ENCODE peak calls at places on chromosomes 5 and 9, in five cellular contexts. B, T, Q, I and E are unnamed samples.

GRCh38 chr9:137023583-137023991 is 4.5 kb downstream of the ABCA2 start:
- DNase-seq in B (no peak), I (no peak), T (no peak), Q (no peak), E (no peak)

GRCh38 chr9:86464242-86464641 is 110.0 kb upstream of the TUT7 start:
- DNase-seq in Q (no peak), B (no peak), I (no peak), T (no peak), E (no peak)

GRCh38 chr9:108052431-108053080 is 563.0 kb upstream of the KLF4 start:
- DNase-seq in I (peak; percentile 77), Q (no peak), B (no peak), T (no peak), E (no peak)

GRCh38 chr9:34185778-34186551 is 7.1 kb downstream of the UBAP1 start:
- DNase-seq in Q (no peak), B (no peak), I (no peak), T (no peak), E (no peak)

GRCh38 chr5:24364711-24365110 is 280.1 kb downstream of the CDH10 start:
- DNase-seq in T (no peak), I (no peak), Q (no peak), B (no peak), E (no peak)

GRCh38 chr9:88523056-88523455 is 11.9 kb upstream of the NXNL2 start:
- DNase-seq in T (no peak), B (no peak), Q (no peak), I (no peak), E (no peak)

GRCh38 chr5:60972225-60972624 is 27.2 kb downstream of the NDUFAF2 start:
- DNase-seq in B (no peak), T (no peak), Q (no peak), I (no peak), E (no peak)

GRCh38 chr9:116327702-116328440 is 174.3 kb downstream of the PAPPA start:
- DNase-seq in B (no peak), Q (no peak), T (no peak), I (no peak), E (no peak)

GRCh38 chr5:37844004-37844403 is 4.2 kb upstream of the GDNF start:
- DNase-seq in B (no peak), T (no peak), I (no peak), Q (no peak), E (no peak)

GRCh38 chr5:97534166-97534565 is 351.1 kb upstream of the RIOK2 start:
- DNase-seq in Q (no peak), B (no peak), I (peak; percentile 16), T (no peak), E (no peak)

GRCh38 chr5:151151793-151152192 is 5.8 kb downstream of the ANXA6 start:
- DNase-seq in B (no peak), T (no peak), I (no peak), Q (no peak), E (no peak)

GRCh38 chr9:93592389-93593021 is 16.1 kb downstream of the PHF2 start:
- DNase-seq in I (no peak), T (no peak), Q (no peak), B (no peak), E (no peak)

GRCh38 chr9:95477441-95477840 is 39.3 kb downstream of the PTCH1 start:
- DNase-seq in I (no peak), T (no peak), Q (no peak), B (no peak), E (no peak)

DNA sequence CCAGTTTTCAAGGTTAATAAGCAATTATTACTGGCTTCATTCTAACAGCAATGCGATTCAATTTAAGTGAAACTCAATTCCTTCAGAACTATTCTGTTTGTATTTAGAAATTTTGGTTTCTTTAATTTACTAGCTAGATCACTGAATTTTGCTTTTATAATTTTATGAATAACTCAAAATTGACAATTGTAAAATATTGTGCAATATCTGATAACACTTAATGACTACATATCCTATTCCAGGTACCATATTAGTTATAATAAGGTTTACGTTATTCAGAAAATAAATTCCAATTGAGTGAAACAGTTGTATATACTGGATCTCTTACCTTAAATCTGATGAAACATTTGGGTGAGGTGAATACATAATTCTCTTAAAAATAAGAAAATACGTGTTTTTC is 1348.3 kb upstream of the CDH6 start:
- DNase-seq in T (no peak), B (no peak), I (no peak), Q (no peak), E (no peak)
- H3K36me3 ChIP-seq in T (no peaks in the 10 kb centered on the region), B (no peaks in the 10 kb centered on the region), I (no peaks in the 10 kb centered on the region), Q (peaks cover 3% of the 10 kb centered on the region), E (no peaks in the 10 kb centered on the region)

GRCh38 chr9:98016137-98016680 is 33.1 kb downstream of the ANP32B start:
- DNase-seq in B (no peak), I (no peak), Q (no peak), T (no peak), E (no peak)

GRCh38 chr9:98020471-98021145 is 35.9 kb upstream of the NANS start:
- DNase-seq in I (no peak), T (no peak), B (no peak), Q (no peak), E (no peak)

GRCh38 chr9:98018347-98018746 is 35.2 kb downstream of the ANP32B start:
- DNase-seq in T (no peak), Q (no peak), B (no peak), I (no peak), E (no peak)

GRCh38 chr9:98019098-98019497 is 36.0 kb downstream of the ANP32B start:
- DNase-seq in Q (no peak), B (no peak), I (no peak), T (no peak), E (no peak)

DNA sequence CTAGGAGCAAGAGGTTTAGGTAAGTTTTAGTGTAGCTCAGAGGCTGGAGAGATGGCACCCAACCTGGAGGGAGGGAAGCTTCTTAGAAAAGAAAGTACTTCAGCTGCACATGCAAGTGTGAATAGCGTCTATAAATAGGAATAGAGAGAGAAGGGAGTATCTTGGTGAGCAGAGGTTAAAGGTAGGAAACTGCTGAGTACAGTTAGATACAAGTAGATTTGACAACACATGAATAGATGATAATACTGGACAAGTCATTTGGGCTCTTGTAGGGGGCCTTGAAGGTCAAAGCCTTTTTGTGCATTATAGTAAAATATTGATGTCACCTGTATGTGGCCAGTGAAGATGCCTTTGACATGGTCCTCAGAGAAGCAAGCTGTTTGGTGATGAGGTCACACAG is 34.2 kb downstream of the ANP32B start:
- DNase-seq in T (no peak), I (no peak), B (no peak), Q (no peak), E (no peak)
- H3K36me3 ChIP-seq in T (peaks cover 7% of the 10 kb centered on the region), I (peaks cover 80% of the 10 kb centered on the region), B (peaks cover 46% of the 10 kb centered on the region), Q (no peaks in the 10 kb centered on the region), E (peaks cover 98% of the 10 kb centered on the region)

GRCh38 chr5:141929398-141930058 is 5.9 kb downstream of the DELE1 start:
- DNase-seq in T (no peak), I (no peak), B (no peak), Q (no peak), E (no peak)

GRCh38 chr5:141933151-141933550 is 9.5 kb downstream of the DELE1 start:
- DNase-seq in B (no peak), I (no peak), T (no peak), Q (no peak), E (no peak)

GRCh38 chr5:141923443-141924313 is at the start of gene DELE1:
- DNase-seq in Q (peak; percentile 93), I (peak; percentile 83), T (peak; percentile 96), B (peak; percentile 78), E (peak; percentile 89)

GRCh38 chr5:141926434-141926833 is 2.8 kb downstream of the DELE1 start:
- DNase-seq in T (no peak), I (no peak), B (no peak), Q (no peak), E (no peak)

GRCh38 chr5:141928051-141928450 is 4.4 kb downstream of the DELE1 start:
- DNase-seq in Q (no peak), I (no peak), T (no peak), B (no peak), E (no peak)
- H3K36me3 ChIP-seq in Q (no peaks in the 10 kb centered on the region), I (peaks cover 72% of the 10 kb centered on the region), T (peaks cover 12% of the 10 kb centered on the region), B (peaks cover 66% of the 10 kb centered on the region), E (peaks cover 31% of the 10 kb centered on the region)

GRCh38 chr5:43313854-43314457 is 744 bp upstream of the HMGCS1 start:
- DNase-seq in T (no peak), I (no peak), Q (no peak), B (no peak), E (peak; percentile 7)

GRCh38 chr5:43312076-43312620 is 1.1 kb downstream of the HMGCS1 start:
- DNase-seq in B (no peak), Q (no peak), T (no peak), I (no peak), E (no peak)

GRCh38 chr5:43314724-43315123 is 1.5 kb upstream of the HMGCS1 start:
- DNase-seq in B (no peak), Q (no peak), I (no peak), T (no peak), E (no peak)

GRCh38 chr5:43312699-43313034 is 545 bp downstream of the HMGCS1 start:
- DNase-seq in B (no peak), I (no peak), T (no peak), Q (no peak), E (no peak)

GRCh38 chr5:43313035-43313853 is at the start of gene HMGCS1:
- DNase-seq in T (peak; percentile 98), B (peak; percentile 97), I (peak; percentile 95), Q (peak; percentile 98), E (peak; percentile 96)
- H3K36me3 ChIP-seq in T (no peaks in the 10 kb centered on the region), B (no peaks in the 10 kb centered on the region), I (peaks cover 20% of the 10 kb centered on the region), Q (no peaks in the 10 kb centered on the region), E (no peaks in the 10 kb centered on the region)

GRCh38 chr9:123099548-123099947 is 66.1 kb downstream of the GPR21 start:
- DNase-seq in I (no peak), Q (no peak), B (no peak), T (no peak), E (no peak)

GRCh38 chr9:123099042-123099441 is 65.6 kb downstream of the GPR21 start:
- DNase-seq in Q (no peak), T (no peak), B (no peak), I (no peak), E (no peak)

GRCh38 chr9:123105490-123105889 is 72.0 kb downstream of the GPR21 start:
- DNase-seq in T (no peak), I (no peak), B (no peak), Q (no peak), E (no peak)

GRCh38 chr9:123104807-123105206 is 71.3 kb downstream of the GPR21 start:
- DNase-seq in T (no peak), B (no peak), Q (no peak), I (no peak), E (no peak)

GRCh38 chr9:123102380-123103113 is 69.1 kb downstream of the GPR21 start:
- DNase-seq in B (no peak), T (no peak), Q (no peak), I (no peak), E (no peak)
- H3K36me3 ChIP-seq in B (peaks cover 40% of the 10 kb centered on the region), T (peaks cover 9% of the 10 kb centered on the region), Q (no peaks in the 10 kb centered on the region), I (peaks cover 86% of the 10 kb centered on the region), E (peaks cover 8% of the 10 kb centered on the region)

GRCh38 chr5:32369032-32369431 is 56.3 kb upstream of the MTMR12 start:
- DNase-seq in Q (no peak), B (no peak), I (no peak), T (no peak), E (no peak)

GRCh38 chr5:32363030-32363429 is 50.3 kb upstream of the MTMR12 start:
- DNase-seq in T (no peak), Q (no peak), I (no peak), B (no peak), E (no peak)

GRCh38 chr5:32369542-32370155 is 56.9 kb upstream of the MTMR12 start:
- DNase-seq in T (no peak), I (no peak), Q (no peak), B (no peak), E (no peak)

GRCh38 chr5:32362527-32362926 is 49.8 kb upstream of the MTMR12 start:
- DNase-seq in B (no peak), Q (no peak), I (no peak), T (no peak), E (no peak)

GRCh38 chr5:32365623-32366022 is 52.9 kb upstream of the MTMR12 start:
- DNase-seq in T (no peak), Q (no peak), I (no peak), B (no peak), E (no peak)
- H3K36me3 ChIP-seq in T (peaks cover 5% of the 10 kb centered on the region), Q (no peaks in the 10 kb centered on the region), I (peaks cover 34% of the 10 kb centered on the region), B (peaks cover 33% of the 10 kb centered on the region), E (no peaks in the 10 kb centered on the region)